ENCODE peak calls at places on chromosomes 12 and 14, in six cellular contexts. N is A549, X is K562, T is upper lobe of left lung, J is transverse colon, B is suprapubic skin. D is an unnamed sample.

GRCh38 chr14:72097173-72097783 is 165.0 kb downstream of the RGS6 start:
- DNase-seq in N (no peak), X (no peak), T (no peak), J (no peak), B (no peak), D (no peak)

GRCh38 chr12:89269184-89269583 is 83.1 kb downstream of the DUSP6 start:
- DNase-seq in N (no peak), X (no peak), T (no peak), J (no peak), B (no peak), D (no peak)

GRCh38 chr14:106094654-106095189 is 568.3 kb downstream of the TMEM121 start:
- DNase-seq in N (no peak), X (no peak), T (no peak), J (peak), B (no peak), D (no peak)

GRCh38 chr12:46133751-46134150 is 135.1 kb downstream of the SLC38A1 start:
- DNase-seq in N (no peak), X (no peak), T (no peak), J (no peak), B (no peak), D (no peak)

GRCh38 chr12:82554529-82554928 is 132.2 kb upstream of the TMTC2 start:
- DNase-seq in N (no peak), X (no peak), T (no peak), J (no peak), B (no peak), D (no peak)

GRCh38 chr14:51776102-51776894 is 84.1 kb upstream of the GNG2 start:
- DNase-seq in N (peak), X (peak), T (no peak), J (peak), B (no peak), D (peak)

GRCh38 chr12:76143343-76144252 is 59.1 kb upstream of the NAP1L1 start:
- DNase-seq in N (no peak), X (no peak), T (peak), J (peak), B (no peak), D (no peak)

GRCh38 chr14:97602438-97603117 is 805.4 kb downstream of the VRK1 start:
- DNase-seq in N (no peak), X (no peak), T (peak), J (peak), B (no peak), D (no peak)

GRCh38 chr14:104445832-104446381 is 133.7 kb upstream of the C14orf180 start:
- DNase-seq in N (no peak), X (no peak), T (peak), J (no peak), B (no peak), D (no peak)

GRCh38 chr12:68971404-68971803 is 38.4 kb upstream of the CPM start:
- DNase-seq in N (peak), X (no peak), T (peak), J (no peak), B (no peak), D (no peak)

GRCh38 chr12:101671157-101671791 is 26.2 kb upstream of the CHPT1 start:
- DNase-seq in N (no peak), X (no peak), T (peak), J (peak), B (no peak), D (no peak)

GRCh38 chr14:23613242-23614070 is 22.7 kb upstream of the DHRS2 start:
- DNase-seq in N (no peak), X (no peak), T (no peak), J (no peak), B (no peak), D (no peak)

GRCh38 chr12:109111775-109112491 is 4.5 kb upstream of the ACACB start:
- DNase-seq in N (peak), X (peak), T (peak), J (peak), B (peak), D (peak)

GRCh38 chr12:132236930-132237771 is 92.2 kb downstream of the GALNT9 start:
- DNase-seq in N (no peak), X (no peak), T (no peak), J (no peak), B (no peak), D (no peak)

GRCh38 chr12:119686776-119687175 is 18.8 kb downstream of the PRKAB1 start:
- DNase-seq in N (no peak), X (no peak), T (no peak), J (no peak), B (no peak), D (no peak)

GRCh38 chr12:84738481-84738972 is 174.1 kb downstream of the SLC6A15 start:
- DNase-seq in N (no peak), X (no peak), T (peak), J (no peak), B (no peak), D (no peak)

GRCh38 chr14:67928375-67928774 is 108.8 kb downstream of the RAD51B start:
- DNase-seq in N (no peak), X (peak), T (no peak), J (no peak), B (no peak), D (no peak)

GRCh38 chr14:100106661-100107112 is 41.5 kb downstream of the EVL start:
- DNase-seq in N (no peak), X (no peak), T (peak), J (no peak), B (peak), D (no peak)

GRCh38 chr12:83904175-83904574 is 1008.4 kb downstream of the SLC6A15 start:
- DNase-seq in N (no peak), X (no peak), T (no peak), J (no peak), B (no peak), D (peak)

GRCh38 chr12:26017484-26018211 is 59.2 kb downstream of the RASSF8 start:
- DNase-seq in N (peak), X (peak), T (peak), J (no peak), B (no peak), D (no peak)

GRCh38 chr12:124913474-124914391 is 717 bp downstream of the UBC start:
- DNase-seq in N (no peak), X (peak), T (peak), J (peak), B (peak), D (peak)

GRCh38 chr14:96083667-96084320 is 44.6 kb downstream of the C14orf132 start:
- DNase-seq in N (no peak), X (no peak), T (peak), J (no peak), B (peak), D (no peak)

GRCh38 chr12:80862606-80863005 is 75.1 kb downstream of the LIN7A start:
- DNase-seq in N (no peak), X (no peak), T (no peak), J (no peak), B (no peak), D (no peak)

GRCh38 chr14:74140374-74140850 is 55.7 kb downstream of the LIN52 start:
- DNase-seq in N (no peak), X (peak), T (peak), J (peak), B (peak), D (no peak)

GRCh38 chr12:88310069-88310468 is 168.0 kb downstream of the TMTC3 start:
- DNase-seq in N (no peak), X (no peak), T (no peak), J (no peak), B (no peak), D (no peak)

GRCh38 chr14:104547998-104548700 is 31.4 kb upstream of the C14orf180 start:
- DNase-seq in N (no peak), X (no peak), T (peak), J (no peak), B (peak), D (no peak)

GRCh38 chr14:53412819-53413664 is 259.9 kb upstream of the DDHD1 start:
- DNase-seq in N (no peak), X (no peak), T (no peak), J (no peak), B (no peak), D (no peak)

GRCh38 chr14:26332966-26333365 is 264.9 kb downstream of the NOVA1 start:
- DNase-seq in N (no peak), X (no peak), T (no peak), J (peak), B (no peak), D (no peak)

GRCh38 chr14:74296037-74296467 is 6.7 kb downstream of the ABCD4 start:
- DNase-seq in N (no peak), X (no peak), T (no peak), J (no peak), B (no peak), D (no peak)

GRCh38 chr12:62840806-62841205 is 94.1 kb downstream of the PPM1H start:
- DNase-seq in N (no peak), X (no peak), T (no peak), J (no peak), B (no peak), D (no peak)

GRCh38 chr12:3189282-3189681 is 112.1 kb downstream of the TSPAN9 start:
- DNase-seq in N (no peak), X (no peak), T (no peak), J (no peak), B (no peak), D (no peak)

GRCh38 chr14:92659765-92660561 is 88.5 kb downstream of the LGMN start:
- DNase-seq in N (no peak), X (no peak), T (peak), J (peak), B (peak), D (no peak)
- TF ChIP-seq EP300 in N (no peak), X (no peak), T (peak), J (peak), B (no peak), D (no peak)

DNA sequence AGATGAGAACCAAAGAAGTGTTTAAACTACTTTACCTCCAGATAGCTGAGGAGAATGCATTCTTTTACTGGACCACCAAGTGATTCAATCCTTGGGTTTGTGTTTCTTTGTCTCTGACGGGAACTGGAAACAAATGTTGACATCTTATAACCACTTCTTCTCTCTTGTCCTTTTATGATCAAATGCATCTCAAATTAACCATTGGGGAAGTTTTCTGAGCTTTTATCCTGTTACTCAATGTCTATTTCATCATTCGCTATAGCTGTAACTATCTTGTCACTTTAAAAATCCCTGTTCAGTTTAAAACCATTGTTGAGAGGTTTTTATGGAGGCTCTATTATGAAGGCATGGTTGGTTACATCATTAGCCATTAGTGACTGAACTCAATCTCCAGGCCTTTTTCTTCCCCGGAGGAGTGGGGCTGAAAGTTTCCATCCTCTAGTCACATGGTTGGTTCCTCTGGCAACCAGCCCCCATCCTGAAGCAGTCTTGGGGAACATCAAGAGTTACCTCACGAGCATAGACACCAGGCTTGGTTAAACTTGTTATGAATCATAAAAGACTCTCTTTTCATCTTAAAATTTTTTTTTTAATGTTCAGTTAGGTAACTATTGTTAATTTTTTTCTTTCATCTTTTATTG is 2.7 kb upstream of the CLEC6A start:
- DNase-seq in N (no peak), X (no peak), T (peak), J (no peak), B (no peak), D (no peak)
- TF ChIP-seq CTCF in N (no peak), X (no peak), T (no peak), J (no peak), B (no peak), D (no peak)

DNA sequence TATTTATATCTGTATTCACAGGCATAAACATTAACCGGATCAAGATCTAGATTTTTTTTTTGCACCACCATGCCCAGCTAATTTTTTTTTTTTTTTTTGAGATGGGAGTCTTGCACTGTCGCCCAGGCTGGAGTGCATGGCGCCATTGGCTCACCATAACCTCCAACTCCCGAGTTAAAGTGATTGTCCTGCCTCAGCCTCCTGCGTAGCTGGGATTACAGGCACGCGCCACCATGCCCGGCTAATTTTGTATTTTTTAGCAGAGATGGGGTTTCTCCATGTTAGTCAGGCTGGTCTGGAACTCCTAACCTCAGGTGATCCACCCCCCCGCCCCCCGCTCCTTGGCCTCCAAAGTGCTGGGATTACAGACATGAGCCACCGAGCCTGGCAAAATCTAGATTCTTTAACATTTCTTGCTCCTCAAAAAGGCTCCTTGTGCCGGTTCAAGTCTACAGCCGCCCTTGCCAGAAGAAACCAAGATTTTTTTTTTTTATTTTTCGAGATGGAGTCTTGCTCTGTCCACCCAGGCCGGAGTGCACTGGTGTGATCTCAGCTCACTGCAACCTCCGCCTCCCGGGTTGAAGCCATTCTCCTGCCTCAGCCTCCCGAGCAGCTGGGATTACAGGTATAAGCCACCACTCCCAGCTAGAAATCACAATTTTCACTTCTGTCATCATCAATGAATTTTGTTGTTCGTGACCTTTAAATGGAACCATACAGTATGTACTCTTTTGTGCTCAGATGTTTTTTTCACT is 36.9 kb upstream of the SLC2A3 start:
- DNase-seq in N (no peak), X (no peak), T (no peak), J (no peak), B (peak), D (no peak)
- H3K27ac ChIP-seq in N (no peak), X (no peak), T (no peak), J (no peak), B (no peak), D (no peak)

GRCh38 chr12:93318720-93319522 is 58.8 kb upstream of the NUDT4 start:
- DNase-seq in N (no peak), X (no peak), T (no peak), J (no peak), B (no peak), D (no peak)
- TF ChIP-seq EP300 in N (no peak), X (peak), T (no peak), J (no peak), B (no peak), D (no peak)

GRCh38 chr14:34498684-34499412 is 36.8 kb upstream of the SPTSSA start:
- DNase-seq in N (peak), X (no peak), T (no peak), J (peak), B (no peak), D (no peak)
- TF ChIP-seq CTCF in N (peak), X (peak), T (peak), J (peak), B (peak), D (no peak)